ENCODE peak calls at places on chromosome 1, in six cellular contexts. U, G, Q, W, O and N are unnamed samples.

GRCh38 chr1:225603538-225604354 is 49.2 kb downstream of the ENAH start:
- DNase-seq in W (no peak), U (no peak), O (peak; percentile 75), Q (no peak), G (no peak), N (no peak)

GRCh38 chr1:245500546-245500945 is 345.8 kb downstream of the KIF26B start:
- DNase-seq in U (no peak), G (no peak), W (no peak), O (peak; percentile 66), Q (peak; percentile 78), N (no peak)

GRCh38 chr1:20685739-20686138 is 24.6 kb upstream of the DDOST start:
- DNase-seq in O (no peak), W (no peak), Q (no peak), U (no peak), G (no peak), N (no peak)

GRCh38 chr1:9182784-9183257 is 51.8 kb upstream of the H6PD start:
- DNase-seq in Q (no peak), G (peak; percentile 66), O (no peak), U (no peak), W (no peak), N (no peak)

GRCh38 chr1:164748253-164748899 is 189.4 kb downstream of the PBX1 start:
- DNase-seq in U (no peak), O (peak; percentile 99), Q (peak; percentile 69), W (no peak), G (no peak), N (peak; percentile 76)

GRCh38 chr1:40267767-40268187 is 9.7 kb downstream of the ZMPSTE24 start:
- DNase-seq in Q (peak; percentile 53), O (peak; percentile 97), U (no peak), W (no peak), G (no peak), N (no peak)

GRCh38 chr1:15323351-15323988 is 76.4 kb downstream of the FHAD1 start:
- DNase-seq in G (peak; percentile 85), O (peak; percentile 80), W (peak; percentile 90), Q (peak; percentile 82), U (peak; percentile 82), N (peak; percentile 82)

GRCh38 chr1:208528577-208529240 is 284.5 kb upstream of the PLXNA2 start:
- DNase-seq in O (no peak), G (no peak), W (no peak), Q (no peak), U (no peak), N (no peak)

GRCh38 chr1:65253800-65254319 is 55.5 kb upstream of the DNAJC6 start:
- DNase-seq in G (no peak), O (no peak), Q (no peak), U (no peak), W (no peak), N (no peak)

GRCh38 chr1:83583351-83584014 is 415.4 kb downstream of the TTLL7 start:
- DNase-seq in Q (no peak), W (peak; percentile 52), O (no peak), G (no peak), U (peak; percentile 20), N (no peak)

GRCh38 chr1:119549719-119550141 is 42.7 kb downstream of the HSD3B1 start:
- DNase-seq in G (no peak), Q (peak; percentile 72), W (peak; percentile 70), U (peak; percentile 32), O (peak; percentile 67), N (no peak)

GRCh38 chr1:160996195-160996594 is 24.8 kb downstream of the F11R start:
- DNase-seq in Q (no peak), G (no peak), O (peak; percentile 54), U (no peak), W (no peak), N (no peak)

GRCh38 chr1:145771056-145771455 is 51.8 kb downstream of the CD160 start:
- DNase-seq in W (no peak), Q (no peak), O (no peak), U (no peak), G (no peak), N (no peak)

GRCh38 chr1:85313888-85314696 is 37.7 kb upstream of the BCL10 start:
- DNase-seq in U (no peak), Q (no peak), O (peak; percentile 96), W (no peak), G (no peak), N (no peak)

GRCh38 chr1:226653311-226653921 is 85.7 kb downstream of the ITPKB start:
- DNase-seq in O (no peak), Q (no peak), G (no peak), U (peak; percentile 60), W (peak; percentile 89), N (no peak)

GRCh38 chr1:77313491-77313890 is 31.7 kb downstream of the AK5 start:
- DNase-seq in O (peak; percentile 15), Q (peak; percentile 17), G (no peak), U (no peak), W (no peak), N (no peak)

GRCh38 chr1:175129182-175129581 is 61.5 kb downstream of the TNN start:
- DNase-seq in G (no peak), W (no peak), Q (no peak), O (peak; percentile 39), U (no peak), N (no peak)

GRCh38 chr1:100485855-100486258 is 52.1 kb upstream of the GPR88 start:
- DNase-seq in Q (no peak), U (no peak), W (no peak), G (no peak), O (no peak), N (no peak)

GRCh38 chr1:208223136-208223535 is 21.0 kb downstream of the PLXNA2 start:
- DNase-seq in O (peak; percentile 51), Q (no peak), U (no peak), G (no peak), W (no peak), N (no peak)

GRCh38 chr1:155175281-155175926 is 1.8 kb downstream of the TRIM46 start:
- DNase-seq in Q (no peak), O (no peak), G (peak; percentile 62), U (peak; percentile 11), W (peak; percentile 47), N (no peak)

GRCh38 chr1:108560143-108560429 is 186 bp downstream of the EEIG2 start:
- DNase-seq in U (no peak), G (no peak), O (no peak), Q (no peak), W (no peak), N (no peak)
- H3K27ac ChIP-seq in U (peak overlapping the region; percentile 89), G (peak overlapping the region; percentile 65), O (peak overlapping the region; percentile 16), Q (no peak overlapping the region), W (peak overlapping the region; percentile 81), N (peak overlapping the region; percentile 82)

GRCh38 chr1:54222711-54223110 is 22.7 kb downstream of the MRPL37 start:
- DNase-seq in G (no peak), O (no peak), W (no peak), Q (no peak), U (no peak), N (no peak)

GRCh38 chr1:54219688-54220003 is 19.7 kb downstream of the MRPL37 start:
- DNase-seq in Q (no peak), O (peak; percentile 40), G (no peak), W (no peak), U (no peak), N (no peak)

GRCh38 chr1:54221867-54222484 is 22.0 kb downstream of the MRPL37 start:
- DNase-seq in W (no peak), G (no peak), O (no peak), U (no peak), Q (no peak), N (no peak)

GRCh38 chr1:54220004-54220811 is 20.2 kb downstream of the MRPL37 start:
- DNase-seq in O (peak; percentile 45), U (no peak), Q (peak; percentile 96), G (no peak), W (no peak), N (peak; percentile 51)

GRCh38 chr1:54221113-54221834 is 21.3 kb downstream of the MRPL37 start:
- DNase-seq in G (no peak), Q (no peak), W (no peak), U (no peak), O (no peak), N (no peak)
- TF ChIP-seq POLR2A in G (no peak), Q (no peak), W (no peak), U (no peak), O (no peak), N (no peak)

DNA sequence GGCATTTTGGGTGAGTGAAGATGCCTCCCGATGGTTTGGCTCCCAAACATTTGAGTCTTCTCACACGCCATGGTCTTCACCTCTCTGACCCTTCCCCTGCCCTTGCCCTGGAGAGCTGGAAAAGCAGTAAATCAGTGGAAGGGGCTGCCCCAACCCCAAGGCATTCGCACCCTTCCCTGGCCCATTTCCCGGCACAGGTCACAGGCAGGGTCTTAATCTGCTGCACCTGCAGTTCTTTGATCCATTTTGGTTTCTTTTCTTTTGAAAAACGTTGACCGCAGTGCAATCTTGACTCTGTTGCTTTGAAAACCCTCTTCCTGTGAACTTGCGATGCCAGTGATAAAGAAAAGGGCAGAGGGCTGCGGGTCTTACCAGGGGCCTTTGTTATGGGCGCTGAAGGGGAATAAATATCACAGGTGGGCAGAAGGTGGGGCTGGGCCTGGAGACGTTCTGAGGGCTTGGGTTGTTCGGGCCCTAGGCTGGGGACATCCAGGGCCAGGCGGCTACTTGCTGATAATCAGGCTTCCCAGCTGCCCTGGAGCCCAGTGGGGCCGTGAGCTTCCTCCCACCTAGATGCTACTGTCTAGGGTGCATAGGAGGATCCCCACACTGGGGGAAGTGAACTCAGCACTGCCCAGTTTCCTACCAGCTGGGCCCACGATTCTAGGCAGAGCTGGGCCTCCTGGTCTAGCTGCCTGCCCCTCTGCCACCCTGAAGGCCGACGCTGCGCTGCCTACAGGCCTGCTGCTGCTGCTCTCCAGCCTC is 38.6 kb upstream of the EPS8L3 start:
- DNase-seq in Q (no peak), W (peak; percentile 49), G (no peak), U (no peak), O (no peak), N (peak; percentile 9)
- H3K27ac ChIP-seq in Q (no peak overlapping the region), W (peak overlapping the region; percentile 69), G (peak overlapping the region; percentile 45), U (peak overlapping the region; percentile 36), O (no peak overlapping the region), N (no peak overlapping the region)

GRCh38 chr1:25341746-25342145 is 3.6 kb downstream of the TMEM50A start:
- DNase-seq in W (no peak), G (no peak), O (no peak), Q (peak; percentile 58), U (no peak), N (no peak)

GRCh38 chr1:25343872-25344271 is 5.7 kb downstream of the TMEM50A start:
- DNase-seq in O (peak; percentile 89), Q (no peak), U (no peak), G (no peak), W (no peak), N (no peak)

GRCh38 chr1:25342846-25343245 is 4.7 kb downstream of the TMEM50A start:
- DNase-seq in U (no peak), Q (no peak), O (no peak), W (no peak), G (no peak), N (no peak)

DNA sequence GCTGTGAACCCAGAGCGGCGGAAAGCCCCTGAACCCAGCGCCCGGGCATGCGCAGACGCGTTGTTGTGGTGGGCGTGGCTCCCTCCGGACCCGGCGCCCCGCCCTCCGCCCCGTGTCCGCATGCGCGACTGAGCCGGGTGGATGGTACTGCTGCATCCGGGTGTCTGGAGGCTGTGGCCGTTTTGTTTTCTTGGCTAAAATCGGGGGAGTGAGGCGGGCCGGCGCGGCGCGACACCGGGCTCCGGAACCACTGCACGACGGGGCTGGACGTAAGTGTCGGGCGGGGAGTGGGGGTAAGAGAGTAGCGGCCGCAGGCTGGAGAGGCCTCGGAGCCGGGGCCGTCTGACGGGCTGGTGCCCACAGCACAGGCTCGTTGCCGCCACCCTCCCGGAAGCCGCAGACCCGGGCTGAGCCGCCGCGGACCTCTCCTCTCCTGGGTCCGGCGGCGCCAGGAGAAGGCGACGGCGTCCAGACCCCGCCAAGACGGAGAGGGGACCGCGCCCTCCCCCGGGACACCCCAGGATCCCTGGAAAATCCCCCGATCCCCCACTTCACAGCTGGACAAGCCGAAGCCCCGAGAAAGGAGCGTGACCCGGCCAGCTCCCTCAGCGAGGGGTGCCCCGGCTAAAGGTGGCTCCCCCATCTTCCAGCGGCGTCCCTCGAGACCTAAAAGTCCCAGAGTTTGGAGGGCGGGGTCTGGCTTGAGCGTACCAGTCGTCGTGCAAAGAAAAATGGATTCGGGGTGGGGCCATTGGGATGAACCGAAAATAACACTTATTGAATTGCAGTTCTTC is at the start of gene TMEM50A:
- DNase-seq in G (peak; percentile 93), W (peak; percentile 95), O (peak; percentile 79), Q (peak; percentile 90), U (peak; percentile 93), N (peak; percentile 90)
- TF ChIP-seq POLR2A in G (peak; percentile 87), W (peak; percentile 75), O (peak; percentile 63), Q (peak; percentile 92), U (peak; percentile 90), N (peak; percentile 88)